ENCODE peak calls at places on chromosomes 16 and 17, in six cellular contexts. One of them, this sample, is unnamed.

GRCh38 chr17:48841395-48841831 is 10.6 kb downstream of the CALCOCO2 start:
- DNase-seq in H1: no peak
- DNase-seq in SK-N-SH: no peak
- DNase-seq in K562: no peak
- DNase-seq in GM12878: peak
- DNase-seq in HepG2: no peak
- DNase-seq in this sample: peak

GRCh38 chr16:19885456-19886060 is 910 bp upstream of the GPRC5B start:
- DNase-seq in H1: no peak
- DNase-seq in SK-N-SH: no peak
- DNase-seq in K562: no peak
- DNase-seq in GM12878: no peak
- DNase-seq in HepG2: no peak
- DNase-seq in this sample: no peak

GRCh38 chr16:22220714-22221113 is 14.6 kb downstream of the EEF2K start:
- DNase-seq in H1: no peak
- DNase-seq in SK-N-SH: no peak
- DNase-seq in K562: no peak
- DNase-seq in GM12878: no peak
- DNase-seq in HepG2: no peak
- DNase-seq in this sample: no peak

GRCh38 chr16:539901-540530 is 12.5 kb downstream of the CAPN15 start:
- DNase-seq in H1: no peak
- DNase-seq in SK-N-SH: no peak
- DNase-seq in K562: no peak
- DNase-seq in GM12878: no peak
- DNase-seq in HepG2: no peak
- DNase-seq in this sample: no peak

GRCh38 chr17:77214743-77215142 is 74.0 kb downstream of the SEC14L1 start:
- DNase-seq in H1: peak
- DNase-seq in SK-N-SH: peak
- DNase-seq in K562: no peak
- DNase-seq in GM12878: no peak
- DNase-seq in HepG2: peak
- DNase-seq in this sample: no peak

GRCh38 chr16:61823326-61823725 is 212.9 kb downstream of the CDH8 start:
- DNase-seq in H1: no peak
- DNase-seq in SK-N-SH: no peak
- DNase-seq in K562: no peak
- DNase-seq in GM12878: no peak
- DNase-seq in HepG2: no peak
- DNase-seq in this sample: no peak

GRCh38 chr16:278863-279366 is 1.5 kb upstream of the ARHGDIG start:
- DNase-seq in H1: no peak
- DNase-seq in SK-N-SH: no peak
- DNase-seq in K562: no peak
- DNase-seq in GM12878: peak
- DNase-seq in HepG2: peak
- DNase-seq in this sample: peak

GRCh38 chr16:77841275-77841640 is 52.9 kb downstream of the VAT1L start:
- DNase-seq in H1: no peak
- DNase-seq in SK-N-SH: no peak
- DNase-seq in K562: no peak
- DNase-seq in GM12878: no peak
- DNase-seq in HepG2: no peak
- DNase-seq in this sample: no peak

GRCh38 chr17:16948587-16949376 is 23.1 kb downstream of the TNFRSF13B start:
- DNase-seq in H1: no peak
- DNase-seq in SK-N-SH: no peak
- DNase-seq in K562: no peak
- DNase-seq in GM12878: no peak
- DNase-seq in HepG2: no peak
- DNase-seq in this sample: no peak

GRCh38 chr16:58442547-58442946 is 50.3 kb downstream of the GINS3 start:
- DNase-seq in H1: no peak
- DNase-seq in SK-N-SH: no peak
- DNase-seq in K562: no peak
- DNase-seq in GM12878: no peak
- DNase-seq in HepG2: no peak
- DNase-seq in this sample: no peak

GRCh38 chr17:21375757-21376584 is at the start of gene KCNJ12:
- DNase-seq in H1: no peak
- DNase-seq in SK-N-SH: peak
- DNase-seq in K562: no peak
- DNase-seq in GM12878: no peak
- DNase-seq in HepG2: no peak
- DNase-seq in this sample: no peak

GRCh38 chr17:76781056-76781982 is 43.4 kb downstream of the MFSD11 start:
- DNase-seq in H1: no peak
- DNase-seq in SK-N-SH: no peak
- DNase-seq in K562: no peak
- DNase-seq in GM12878: no peak
- DNase-seq in HepG2: no peak
- DNase-seq in this sample: no peak

GRCh38 chr17:72171703-72172670 is 51.2 kb downstream of the SOX9 start:
- DNase-seq in H1: no peak
- DNase-seq in SK-N-SH: no peak
- DNase-seq in K562: no peak
- DNase-seq in GM12878: no peak
- DNase-seq in HepG2: no peak
- DNase-seq in this sample: no peak

GRCh38 chr17:61479493-61480413 is 27.5 kb downstream of the TBX4 start:
- DNase-seq in H1: no peak
- DNase-seq in SK-N-SH: no peak
- DNase-seq in K562: no peak
- DNase-seq in GM12878: no peak
- DNase-seq in HepG2: no peak
- DNase-seq in this sample: no peak

GRCh38 chr16:72474511-72475123 is 302.7 kb upstream of the PMFBP1 start:
- DNase-seq in H1: no peak
- DNase-seq in SK-N-SH: no peak
- DNase-seq in K562: no peak
- DNase-seq in GM12878: no peak
- DNase-seq in HepG2: peak
- DNase-seq in this sample: no peak

GRCh38 chr16:54284319-54284930 is 2.2 kb downstream of the IRX3 start:
- DNase-seq in H1: no peak
- DNase-seq in SK-N-SH: peak
- DNase-seq in K562: no peak
- DNase-seq in GM12878: no peak
- DNase-seq in HepG2: no peak
- DNase-seq in this sample: no peak

GRCh38 chr17:10743316-10744009 is 13.6 kb upstream of the TMEM220 start:
- DNase-seq in H1: no peak
- DNase-seq in SK-N-SH: no peak
- DNase-seq in K562: no peak
- DNase-seq in GM12878: no peak
- DNase-seq in HepG2: no peak
- DNase-seq in this sample: no peak

GRCh38 chr17:7213895-7214299 is 5.7 kb downstream of the DLG4 start:
- DNase-seq in H1: peak
- DNase-seq in SK-N-SH: peak
- DNase-seq in K562: peak
- DNase-seq in GM12878: no peak
- DNase-seq in HepG2: peak
- DNase-seq in this sample: no peak

GRCh38 chr17:66511125-66511524 is 208.7 kb downstream of the PRKCA start:
- DNase-seq in H1: no peak
- DNase-seq in SK-N-SH: no peak
- DNase-seq in K562: no peak
- DNase-seq in GM12878: no peak
- DNase-seq in HepG2: no peak
- DNase-seq in this sample: no peak

GRCh38 chr17:80270836-80271235 is 10.2 kb downstream of the RNF213 start:
- DNase-seq in H1: peak
- DNase-seq in SK-N-SH: peak
- DNase-seq in K562: peak
- DNase-seq in GM12878: no peak
- DNase-seq in HepG2: peak
- DNase-seq in this sample: no peak

GRCh38 chr17:2151634-2152033 is 96.7 kb downstream of the HIC1 start:
- DNase-seq in H1: no peak
- DNase-seq in SK-N-SH: no peak
- DNase-seq in K562: no peak
- DNase-seq in GM12878: no peak
- DNase-seq in HepG2: no peak
- DNase-seq in this sample: no peak

GRCh38 chr16:14436410-14436955 is 193.6 kb downstream of the PARN start:
- DNase-seq in H1: no peak
- DNase-seq in SK-N-SH: no peak
- DNase-seq in K562: no peak
- DNase-seq in GM12878: no peak
- DNase-seq in HepG2: no peak
- DNase-seq in this sample: no peak

GRCh38 chr16:50065624-50066481 is at the start of gene HEATR3:
- DNase-seq in H1: peak
- DNase-seq in SK-N-SH: peak
- DNase-seq in K562: peak
- DNase-seq in GM12878: peak
- DNase-seq in HepG2: peak
- DNase-seq in this sample: peak
- TF ChIP-seq GABPA in H1: no peak
- TF ChIP-seq GABPA in SK-N-SH: no peak
- TF ChIP-seq GABPA in K562: no peak
- TF ChIP-seq GABPA in GM12878: no peak
- TF ChIP-seq GABPA in HepG2: no peak
- TF ChIP-seq GABPA in this sample: no peak

GRCh38 chr16:51759999-51760398 is 608.9 kb upstream of the SALL1 start:
- DNase-seq in H1: no peak
- DNase-seq in SK-N-SH: no peak
- DNase-seq in K562: no peak
- DNase-seq in GM12878: no peak
- DNase-seq in HepG2: no peak
- DNase-seq in this sample: no peak

GRCh38 chr16:51757921-51758479 is 606.9 kb upstream of the SALL1 start:
- DNase-seq in H1: no peak
- DNase-seq in SK-N-SH: no peak
- DNase-seq in K562: no peak
- DNase-seq in GM12878: no peak
- DNase-seq in HepG2: no peak
- DNase-seq in this sample: no peak

GRCh38 chr16:51759329-51759728 is 608.3 kb upstream of the SALL1 start:
- DNase-seq in H1: no peak
- DNase-seq in SK-N-SH: peak
- DNase-seq in K562: no peak
- DNase-seq in GM12878: no peak
- DNase-seq in HepG2: no peak
- DNase-seq in this sample: no peak

GRCh38 chr16:51763072-51763658 is 612.1 kb upstream of the SALL1 start:
- DNase-seq in H1: no peak
- DNase-seq in SK-N-SH: no peak
- DNase-seq in K562: no peak
- DNase-seq in GM12878: no peak
- DNase-seq in HepG2: no peak
- DNase-seq in this sample: no peak

DNA sequence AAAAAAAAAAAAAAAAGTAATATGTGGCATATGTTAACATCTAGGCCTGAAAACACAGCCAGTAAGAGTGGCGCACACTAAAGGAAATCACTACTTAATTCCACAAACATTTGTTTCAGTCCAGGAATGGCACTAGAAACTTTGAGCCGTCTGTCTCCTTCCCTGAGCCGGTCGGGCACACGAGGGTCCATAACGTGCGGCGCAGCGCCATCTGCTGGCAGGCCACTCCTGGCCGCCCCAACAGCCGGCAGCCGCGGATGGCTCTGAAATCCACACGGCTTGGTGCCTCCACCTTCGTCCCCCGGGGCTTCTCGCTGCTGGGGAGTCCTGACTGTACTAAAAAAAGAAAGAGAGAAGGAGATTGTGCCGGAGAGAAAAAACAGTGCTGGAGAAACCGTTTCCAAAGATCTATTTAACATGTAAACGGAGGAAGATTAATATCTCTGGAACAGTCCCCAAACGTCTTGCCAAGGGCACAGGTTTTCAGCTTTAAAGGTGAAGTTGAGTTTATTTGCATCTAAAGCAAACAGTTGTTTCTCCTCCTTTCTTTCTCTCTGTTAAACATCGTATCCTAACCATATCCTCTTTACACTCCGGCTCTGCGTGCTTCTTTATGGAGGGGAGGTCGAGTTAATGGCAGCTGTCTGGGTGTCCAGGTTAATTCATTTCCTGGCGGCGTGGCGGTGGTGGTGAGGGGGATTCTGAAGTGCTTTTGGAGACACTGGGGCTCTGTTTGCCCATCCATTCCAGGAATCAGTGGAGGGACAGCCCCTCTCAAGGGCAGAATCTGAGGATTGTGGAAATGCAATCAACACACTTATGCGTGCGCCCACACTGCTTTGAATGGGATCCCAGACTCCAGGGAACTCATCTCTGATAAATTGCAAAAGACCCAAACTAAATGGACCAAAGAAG is 611.3 kb upstream of the SALL1 start:
- DNase-seq in H1: peak
- DNase-seq in SK-N-SH: peak
- DNase-seq in K562: peak
- DNase-seq in GM12878: no peak
- DNase-seq in HepG2: peak
- DNase-seq in this sample: peak
- TF ChIP-seq GABPA in H1: no peak
- TF ChIP-seq GABPA in SK-N-SH: no peak
- TF ChIP-seq GABPA in K562: no peak
- TF ChIP-seq GABPA in GM12878: no peak
- TF ChIP-seq GABPA in HepG2: no peak
- TF ChIP-seq GABPA in this sample: no peak

DNA sequence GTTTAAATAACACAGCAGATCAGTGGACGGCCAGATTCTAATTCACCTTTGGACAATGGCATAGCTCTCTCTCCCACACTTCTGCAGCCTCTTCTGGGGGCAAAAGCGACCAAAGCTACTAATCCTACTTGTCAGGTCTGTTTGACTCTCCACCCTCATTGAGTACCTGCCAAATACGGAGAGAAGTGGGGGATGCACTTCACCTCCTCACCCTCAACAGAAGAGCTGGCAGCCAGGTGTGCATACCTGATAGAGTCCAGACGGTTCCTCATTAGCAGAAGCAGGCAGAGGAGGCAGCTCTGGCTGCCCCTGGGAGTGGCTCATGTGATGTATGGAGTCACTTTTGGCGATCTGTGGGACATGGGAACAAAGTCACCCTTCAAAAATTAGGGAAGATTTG is 4.9 kb downstream of the DNAH3 start:
- DNase-seq in H1: no peak
- DNase-seq in SK-N-SH: no peak
- DNase-seq in K562: no peak
- DNase-seq in GM12878: no peak
- DNase-seq in HepG2: no peak
- DNase-seq in this sample: no peak
- TF ChIP-seq GABPA in H1: no peak
- TF ChIP-seq GABPA in SK-N-SH: no peak
- TF ChIP-seq GABPA in K562: no peak
- TF ChIP-seq GABPA in GM12878: no peak
- TF ChIP-seq GABPA in HepG2: no peak
- TF ChIP-seq GABPA in this sample: no peak

DNA sequence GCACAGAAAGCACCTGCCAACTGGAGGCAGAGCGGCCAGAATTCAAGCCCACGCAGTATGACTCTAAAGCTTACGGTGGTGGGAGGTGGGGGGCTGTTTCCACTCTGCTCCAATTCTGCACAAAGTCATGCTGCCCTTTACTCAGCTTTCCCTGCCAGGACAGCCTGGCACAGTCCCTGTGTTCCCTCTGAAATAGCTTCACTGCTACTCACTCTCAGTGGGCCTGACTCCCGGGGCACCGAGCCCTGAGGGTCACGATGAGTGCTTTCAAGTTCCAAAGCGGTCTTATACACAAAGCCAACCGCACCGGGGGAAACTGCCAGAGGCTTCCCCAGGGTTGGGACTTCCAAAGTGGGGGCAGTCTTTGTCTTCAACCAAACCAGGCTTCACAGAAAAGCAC is 306.1 kb upstream of the XYLT1 start:
- DNase-seq in H1: no peak
- DNase-seq in SK-N-SH: no peak
- DNase-seq in K562: no peak
- DNase-seq in GM12878: no peak
- DNase-seq in HepG2: no peak
- DNase-seq in this sample: no peak
- TF ChIP-seq GABPA in H1: no peak
- TF ChIP-seq GABPA in SK-N-SH: no peak
- TF ChIP-seq GABPA in K562: no peak
- TF ChIP-seq GABPA in GM12878: no peak
- TF ChIP-seq GABPA in HepG2: no peak
- TF ChIP-seq GABPA in this sample: no peak

This sample was measured in HL-60.